ENCODE peak calls at places on chromosome 7, in seven cellular contexts. V is amygdala; N is activated CD4-positive, CD25-positive, alpha-beta regulatory T cell; L is HuH-7; Y is AG04450; J is NB4; E is stimulated activated CD4-positive, alpha-beta T cell treated with anti-CD3 and anti-CD28 coated beads, TNF-alpha, amount 100 ng/mL, for 1 hour. B is an unnamed sample.

GRCh38 chr7:81081626-81082025 is 162.8 kb upstream of the SEMA3C start:
- DNase-seq in V (no peak), L (no peak), N (no peak), E (no peak), Y (no peak), J (no peak), B (no peak)

GRCh38 chr7:25132430-25132829 is 7.4 kb upstream of the CYCS start:
- DNase-seq in N (no peak), V (no peak), J (peak; percentile 45), E (no peak), Y (no peak), L (no peak), B (no peak)

GRCh38 chr7:46369933-46370654 is 449.0 kb upstream of the IGFBP3 start:
- DNase-seq in Y (peak; percentile 71), E (no peak), L (no peak), J (no peak), N (no peak), V (no peak), B (no peak)

GRCh38 chr7:111730476-111731300 is 168.4 kb upstream of the IMMP2L start:
- DNase-seq in Y (no peak), V (no peak), L (peak; percentile 33), N (no peak), E (no peak), J (peak; percentile 72), B (no peak)

GRCh38 chr7:109552017-109552416 is 982.3 kb downstream of the DNAJB9 start:
- DNase-seq in L (no peak), Y (no peak), V (no peak), E (no peak), J (no peak), N (no peak), B (no peak)

GRCh38 chr7:148723846-148724245 is 25.1 kb downstream of the CUL1 start:
- DNase-seq in J (peak; percentile 48), E (no peak), Y (no peak), N (no peak), L (no peak), V (no peak), B (no peak)

GRCh38 chr7:135510603-135511183 is 791 bp upstream of the CNOT4 start:
- DNase-seq in Y (no peak), N (no peak), J (peak; percentile 59), E (no peak), V (peak; percentile 50), L (peak; percentile 10), B (no peak)

GRCh38 chr7:127819975-127820778 is 168.2 kb downstream of the SND1 start:
- DNase-seq in L (no peak), N (no peak), Y (no peak), E (no peak), J (peak; percentile 54), V (no peak), B (no peak)

GRCh38 chr7:101068401-101068800 is 16.9 kb upstream of the TRIM56 start:
- DNase-seq in N (no peak), Y (no peak), V (no peak), E (no peak), L (no peak), J (no peak), B (no peak)

GRCh38 chr7:140901946-140902304 is 22.8 kb downstream of the BRAF start:
- DNase-seq in Y (no peak), J (no peak), V (no peak), N (no peak), E (no peak), L (no peak), B (no peak)

GRCh38 chr7:132065973-132066611 is 509.7 kb upstream of the PODXL start:
- DNase-seq in L (no peak), E (no peak), V (no peak), J (no peak), Y (no peak), N (no peak), B (no peak)

GRCh38 chr7:131546583-131547111 is 9.8 kb downstream of the PODXL start:
- DNase-seq in E (no peak), J (peak; percentile 69), N (no peak), Y (no peak), V (no peak), L (peak; percentile 59), B (no peak)

GRCh38 chr7:37047260-37047659 is 323.0 kb upstream of the AOAH start:
- DNase-seq in L (no peak), V (no peak), J (no peak), E (no peak), Y (no peak), N (no peak), B (no peak)

GRCh38 chr7:26683277-26683676 is 181.1 kb downstream of the SKAP2 start:
- DNase-seq in V (no peak), N (no peak), Y (no peak), J (no peak), L (no peak), E (no peak), B (no peak)

GRCh38 chr7:30682131-30683083 is at the start of gene CRHR2:
- DNase-seq in Y (no peak), L (no peak), J (no peak), V (no peak), E (no peak), N (no peak), B (no peak)

GRCh38 chr7:1571261-1571650 is 1.4 kb upstream of the PSMG3 start:
- DNase-seq in L (peak; percentile 74), Y (no peak), N (no peak), J (peak; percentile 91), V (no peak), E (no peak), B (no peak)

GRCh38 chr7:149495785-149496641 is 1.6 kb downstream of the ZNF746 start:
- DNase-seq in J (peak; percentile 28), N (no peak), V (peak; percentile 44), L (no peak), Y (peak; percentile 77), E (no peak), B (no peak)

GRCh38 chr7:107948645-107949442 is 54.1 kb downstream of the LAMB1 start:
- DNase-seq in N (no peak), V (no peak), J (no peak), E (no peak), Y (peak; percentile 60), L (no peak), B (no peak)

GRCh38 chr7:5230272-5231067 is 40.4 kb downstream of the WIPI2 start:
- DNase-seq in E (no peak), Y (no peak), N (no peak), J (no peak), L (no peak), V (no peak), B (no peak)

GRCh38 chr7:131104611-131105293 is 222.9 kb upstream of the MKLN1 start:
- DNase-seq in J (peak; percentile 14), V (no peak), E (no peak), N (no peak), L (no peak), Y (no peak), B (no peak)

GRCh38 chr7:101108961-101109360 is 17.9 kb upstream of the SERPINE1 start:
- DNase-seq in N (no peak), Y (no peak), L (no peak), J (no peak), E (no peak), V (no peak), B (no peak)

GRCh38 chr7:24825315-24825917 is 68.2 kb upstream of the GSDME start:
- DNase-seq in V (no peak), L (no peak), Y (no peak), J (no peak), E (no peak), N (no peak), B (no peak)

GRCh38 chr7:82319674-82320118 is 123.9 kb downstream of the CACNA2D1 start:
- DNase-seq in Y (peak; percentile 50), L (no peak), V (peak; percentile 40), E (no peak), N (no peak), J (no peak), B (no peak)

GRCh38 chr7:30633223-30633622 is 38.5 kb downstream of the GARS1 start:
- DNase-seq in V (no peak), Y (no peak), N (no peak), L (no peak), E (no peak), J (no peak), B (no peak)

GRCh38 chr7:100048680-100049079 is 894 bp upstream of the ZSCAN21 start:
- DNase-seq in E (no peak), L (no peak), J (no peak), Y (no peak), N (no peak), V (no peak), B (no peak)

GRCh38 chr7:8274589-8274988 is 12.6 kb upstream of the ICA1 start:
- DNase-seq in L (no peak), N (no peak), J (no peak), Y (no peak), E (no peak), V (no peak), B (no peak)

B was measured in NCI-H1048.